ENCODE peak calls at places on chromosomes 2 and 18, in nine cellular contexts. One of them, this sample, is unnamed.

GRCh38 chr2:144356402-144356801 is 163.5 kb downstream of the ZEB2 start:
- DNase-seq in hypothalamus: no peak
- DNase-seq in kidney tubule cell: no peak
- DNase-seq in T47D: no peak
- DNase-seq in hepatic stellate cell: no peak
- DNase-seq in stimulated activated naive B cell treated with anti-CD40 and anti-IgM and Interleukin-4, amounts not matched to agents 10 μg/mL and 1 μg/mL and 100 μg/mL, for 72 hours: no peak
- DNase-seq in activated T-helper 1 cell treated with anti-CD3 and anti-CD28 coated beads, Interleukin-2, amount 50 U/mL, for 16 hours: no peak
- DNase-seq in dermis blood vessel endothelial cell: no peak
- DNase-seq in activated CD8-positive, alpha-beta memory T cell treated with anti-CD3 and anti-CD28 coated beads for 48 hours: no peak
- DNase-seq in this sample: no peak

GRCh38 chr18:10201655-10202054 is 252.8 kb upstream of the APCDD1 start:
- DNase-seq in hypothalamus: no peak
- DNase-seq in kidney tubule cell: no peak
- DNase-seq in T47D: no peak
- DNase-seq in hepatic stellate cell: no peak
- DNase-seq in stimulated activated naive B cell treated with anti-CD40 and anti-IgM and Interleukin-4, amounts not matched to agents 10 μg/mL and 1 μg/mL and 100 μg/mL, for 72 hours: no peak
- DNase-seq in activated T-helper 1 cell treated with anti-CD3 and anti-CD28 coated beads, Interleukin-2, amount 50 U/mL, for 16 hours: no peak
- DNase-seq in dermis blood vessel endothelial cell: no peak
- DNase-seq in activated CD8-positive, alpha-beta memory T cell treated with anti-CD3 and anti-CD28 coated beads for 48 hours: no peak
- DNase-seq in this sample: no peak

GRCh38 chr2:85737481-85737880 is 16.3 kb upstream of the ATOH8 start:
- DNase-seq in hypothalamus: no peak
- DNase-seq in kidney tubule cell: peak
- DNase-seq in T47D: no peak
- DNase-seq in hepatic stellate cell: peak
- DNase-seq in stimulated activated naive B cell treated with anti-CD40 and anti-IgM and Interleukin-4, amounts not matched to agents 10 μg/mL and 1 μg/mL and 100 μg/mL, for 72 hours: no peak
- DNase-seq in activated T-helper 1 cell treated with anti-CD3 and anti-CD28 coated beads, Interleukin-2, amount 50 U/mL, for 16 hours: no peak
- DNase-seq in dermis blood vessel endothelial cell: peak
- DNase-seq in activated CD8-positive, alpha-beta memory T cell treated with anti-CD3 and anti-CD28 coated beads for 48 hours: no peak
- DNase-seq in this sample: no peak

GRCh38 chr2:98474979-98475632 is 30.4 kb downstream of the INPP4A start:
- DNase-seq in hypothalamus: no peak
- DNase-seq in kidney tubule cell: no peak
- DNase-seq in T47D: no peak
- DNase-seq in hepatic stellate cell: no peak
- DNase-seq in stimulated activated naive B cell treated with anti-CD40 and anti-IgM and Interleukin-4, amounts not matched to agents 10 μg/mL and 1 μg/mL and 100 μg/mL, for 72 hours: no peak
- DNase-seq in activated T-helper 1 cell treated with anti-CD3 and anti-CD28 coated beads, Interleukin-2, amount 50 U/mL, for 16 hours: no peak
- DNase-seq in dermis blood vessel endothelial cell: no peak
- DNase-seq in activated CD8-positive, alpha-beta memory T cell treated with anti-CD3 and anti-CD28 coated beads for 48 hours: no peak
- DNase-seq in this sample: no peak

GRCh38 chr2:145412155-145412554 is 892.2 kb upstream of the ZEB2 start:
- DNase-seq in hypothalamus: no peak
- DNase-seq in kidney tubule cell: no peak
- DNase-seq in T47D: no peak
- DNase-seq in hepatic stellate cell: no peak
- DNase-seq in stimulated activated naive B cell treated with anti-CD40 and anti-IgM and Interleukin-4, amounts not matched to agents 10 μg/mL and 1 μg/mL and 100 μg/mL, for 72 hours: no peak
- DNase-seq in activated T-helper 1 cell treated with anti-CD3 and anti-CD28 coated beads, Interleukin-2, amount 50 U/mL, for 16 hours: no peak
- DNase-seq in dermis blood vessel endothelial cell: no peak
- DNase-seq in activated CD8-positive, alpha-beta memory T cell treated with anti-CD3 and anti-CD28 coated beads for 48 hours: no peak
- DNase-seq in this sample: no peak

GRCh38 chr2:47357475-47357874 is 45.5 kb upstream of the MSH2 start:
- DNase-seq in hypothalamus: no peak
- DNase-seq in kidney tubule cell: peak
- DNase-seq in T47D: no peak
- DNase-seq in hepatic stellate cell: no peak
- DNase-seq in stimulated activated naive B cell treated with anti-CD40 and anti-IgM and Interleukin-4, amounts not matched to agents 10 μg/mL and 1 μg/mL and 100 μg/mL, for 72 hours: no peak
- DNase-seq in activated T-helper 1 cell treated with anti-CD3 and anti-CD28 coated beads, Interleukin-2, amount 50 U/mL, for 16 hours: no peak
- DNase-seq in dermis blood vessel endothelial cell: peak
- DNase-seq in activated CD8-positive, alpha-beta memory T cell treated with anti-CD3 and anti-CD28 coated beads for 48 hours: no peak
- DNase-seq in this sample: no peak

GRCh38 chr18:37869051-37869450 is 303.5 kb upstream of the CELF4 start:
- DNase-seq in hypothalamus: no peak
- DNase-seq in kidney tubule cell: no peak
- DNase-seq in T47D: no peak
- DNase-seq in hepatic stellate cell: no peak
- DNase-seq in stimulated activated naive B cell treated with anti-CD40 and anti-IgM and Interleukin-4, amounts not matched to agents 10 μg/mL and 1 μg/mL and 100 μg/mL, for 72 hours: no peak
- DNase-seq in activated T-helper 1 cell treated with anti-CD3 and anti-CD28 coated beads, Interleukin-2, amount 50 U/mL, for 16 hours: no peak
- DNase-seq in dermis blood vessel endothelial cell: no peak
- DNase-seq in activated CD8-positive, alpha-beta memory T cell treated with anti-CD3 and anti-CD28 coated beads for 48 hours: no peak
- DNase-seq in this sample: no peak

GRCh38 chr2:225030893-225031292 is 11.4 kb downstream of the DOCK10 start:
- DNase-seq in hypothalamus: no peak
- DNase-seq in kidney tubule cell: no peak
- DNase-seq in T47D: no peak
- DNase-seq in hepatic stellate cell: no peak
- DNase-seq in stimulated activated naive B cell treated with anti-CD40 and anti-IgM and Interleukin-4, amounts not matched to agents 10 μg/mL and 1 μg/mL and 100 μg/mL, for 72 hours: no peak
- DNase-seq in activated T-helper 1 cell treated with anti-CD3 and anti-CD28 coated beads, Interleukin-2, amount 50 U/mL, for 16 hours: no peak
- DNase-seq in dermis blood vessel endothelial cell: no peak
- DNase-seq in activated CD8-positive, alpha-beta memory T cell treated with anti-CD3 and anti-CD28 coated beads for 48 hours: no peak
- DNase-seq in this sample: no peak

GRCh38 chr2:29528891-29529520 is 392.4 kb downstream of the ALK start:
- DNase-seq in hypothalamus: no peak
- DNase-seq in kidney tubule cell: peak
- DNase-seq in T47D: no peak
- DNase-seq in hepatic stellate cell: peak
- DNase-seq in stimulated activated naive B cell treated with anti-CD40 and anti-IgM and Interleukin-4, amounts not matched to agents 10 μg/mL and 1 μg/mL and 100 μg/mL, for 72 hours: no peak
- DNase-seq in activated T-helper 1 cell treated with anti-CD3 and anti-CD28 coated beads, Interleukin-2, amount 50 U/mL, for 16 hours: no peak
- DNase-seq in dermis blood vessel endothelial cell: no peak
- DNase-seq in activated CD8-positive, alpha-beta memory T cell treated with anti-CD3 and anti-CD28 coated beads for 48 hours: no peak
- DNase-seq in this sample: no peak

GRCh38 chr18:62585274-62586147 is 62.7 kb downstream of the ZCCHC2 start:
- DNase-seq in hypothalamus: no peak
- DNase-seq in kidney tubule cell: no peak
- DNase-seq in T47D: no peak
- DNase-seq in hepatic stellate cell: no peak
- DNase-seq in stimulated activated naive B cell treated with anti-CD40 and anti-IgM and Interleukin-4, amounts not matched to agents 10 μg/mL and 1 μg/mL and 100 μg/mL, for 72 hours: no peak
- DNase-seq in activated T-helper 1 cell treated with anti-CD3 and anti-CD28 coated beads, Interleukin-2, amount 50 U/mL, for 16 hours: no peak
- DNase-seq in dermis blood vessel endothelial cell: no peak
- DNase-seq in activated CD8-positive, alpha-beta memory T cell treated with anti-CD3 and anti-CD28 coated beads for 48 hours: peak
- DNase-seq in this sample: no peak

GRCh38 chr18:68925268-68925667 is 127.4 kb downstream of the CCDC102B start:
- DNase-seq in hypothalamus: no peak
- DNase-seq in kidney tubule cell: peak
- DNase-seq in T47D: no peak
- DNase-seq in hepatic stellate cell: no peak
- DNase-seq in stimulated activated naive B cell treated with anti-CD40 and anti-IgM and Interleukin-4, amounts not matched to agents 10 μg/mL and 1 μg/mL and 100 μg/mL, for 72 hours: no peak
- DNase-seq in activated T-helper 1 cell treated with anti-CD3 and anti-CD28 coated beads, Interleukin-2, amount 50 U/mL, for 16 hours: no peak
- DNase-seq in dermis blood vessel endothelial cell: no peak
- DNase-seq in activated CD8-positive, alpha-beta memory T cell treated with anti-CD3 and anti-CD28 coated beads for 48 hours: no peak
- DNase-seq in this sample: no peak

GRCh38 chr18:48765053-48765452 is 185.7 kb downstream of the SMAD7 start:
- DNase-seq in hypothalamus: no peak
- DNase-seq in kidney tubule cell: no peak
- DNase-seq in T47D: no peak
- DNase-seq in hepatic stellate cell: no peak
- DNase-seq in stimulated activated naive B cell treated with anti-CD40 and anti-IgM and Interleukin-4, amounts not matched to agents 10 μg/mL and 1 μg/mL and 100 μg/mL, for 72 hours: no peak
- DNase-seq in activated T-helper 1 cell treated with anti-CD3 and anti-CD28 coated beads, Interleukin-2, amount 50 U/mL, for 16 hours: no peak
- DNase-seq in dermis blood vessel endothelial cell: no peak
- DNase-seq in activated CD8-positive, alpha-beta memory T cell treated with anti-CD3 and anti-CD28 coated beads for 48 hours: no peak
- DNase-seq in this sample: no peak

GRCh38 chr2:16613475-16613874 is 52.2 kb downstream of the CYRIA start:
- DNase-seq in hypothalamus: no peak
- DNase-seq in kidney tubule cell: peak
- DNase-seq in T47D: peak
- DNase-seq in hepatic stellate cell: no peak
- DNase-seq in stimulated activated naive B cell treated with anti-CD40 and anti-IgM and Interleukin-4, amounts not matched to agents 10 μg/mL and 1 μg/mL and 100 μg/mL, for 72 hours: no peak
- DNase-seq in activated T-helper 1 cell treated with anti-CD3 and anti-CD28 coated beads, Interleukin-2, amount 50 U/mL, for 16 hours: no peak
- DNase-seq in dermis blood vessel endothelial cell: peak
- DNase-seq in activated CD8-positive, alpha-beta memory T cell treated with anti-CD3 and anti-CD28 coated beads for 48 hours: no peak
- DNase-seq in this sample: no peak

GRCh38 chr2:9819551-9819950 is 23.7 kb upstream of the TAF1B start:
- DNase-seq in hypothalamus: no peak
- DNase-seq in kidney tubule cell: no peak
- DNase-seq in T47D: no peak
- DNase-seq in hepatic stellate cell: no peak
- DNase-seq in stimulated activated naive B cell treated with anti-CD40 and anti-IgM and Interleukin-4, amounts not matched to agents 10 μg/mL and 1 μg/mL and 100 μg/mL, for 72 hours: no peak
- DNase-seq in activated T-helper 1 cell treated with anti-CD3 and anti-CD28 coated beads, Interleukin-2, amount 50 U/mL, for 16 hours: no peak
- DNase-seq in dermis blood vessel endothelial cell: no peak
- DNase-seq in activated CD8-positive, alpha-beta memory T cell treated with anti-CD3 and anti-CD28 coated beads for 48 hours: no peak
- DNase-seq in this sample: no peak

GRCh38 chr18:76610933-76611749 is 116.1 kb upstream of the ZNF516 start:
- DNase-seq in hypothalamus: no peak
- DNase-seq in kidney tubule cell: peak
- DNase-seq in T47D: no peak
- DNase-seq in hepatic stellate cell: no peak
- DNase-seq in stimulated activated naive B cell treated with anti-CD40 and anti-IgM and Interleukin-4, amounts not matched to agents 10 μg/mL and 1 μg/mL and 100 μg/mL, for 72 hours: no peak
- DNase-seq in activated T-helper 1 cell treated with anti-CD3 and anti-CD28 coated beads, Interleukin-2, amount 50 U/mL, for 16 hours: no peak
- DNase-seq in dermis blood vessel endothelial cell: no peak
- DNase-seq in activated CD8-positive, alpha-beta memory T cell treated with anti-CD3 and anti-CD28 coated beads for 48 hours: no peak
- DNase-seq in this sample: no peak

GRCh38 chr18:74288041-74288440 is 3.7 kb downstream of the CYB5A start:
- DNase-seq in hypothalamus: no peak
- DNase-seq in kidney tubule cell: no peak
- DNase-seq in T47D: no peak
- DNase-seq in hepatic stellate cell: no peak
- DNase-seq in stimulated activated naive B cell treated with anti-CD40 and anti-IgM and Interleukin-4, amounts not matched to agents 10 μg/mL and 1 μg/mL and 100 μg/mL, for 72 hours: no peak
- DNase-seq in activated T-helper 1 cell treated with anti-CD3 and anti-CD28 coated beads, Interleukin-2, amount 50 U/mL, for 16 hours: no peak
- DNase-seq in dermis blood vessel endothelial cell: no peak
- DNase-seq in activated CD8-positive, alpha-beta memory T cell treated with anti-CD3 and anti-CD28 coated beads for 48 hours: no peak
- DNase-seq in this sample: no peak

GRCh38 chr2:160916300-160916699 is 243.9 kb upstream of the TANK start:
- DNase-seq in hypothalamus: no peak
- DNase-seq in kidney tubule cell: peak
- DNase-seq in T47D: no peak
- DNase-seq in hepatic stellate cell: no peak
- DNase-seq in stimulated activated naive B cell treated with anti-CD40 and anti-IgM and Interleukin-4, amounts not matched to agents 10 μg/mL and 1 μg/mL and 100 μg/mL, for 72 hours: no peak
- DNase-seq in activated T-helper 1 cell treated with anti-CD3 and anti-CD28 coated beads, Interleukin-2, amount 50 U/mL, for 16 hours: no peak
- DNase-seq in dermis blood vessel endothelial cell: peak
- DNase-seq in activated CD8-positive, alpha-beta memory T cell treated with anti-CD3 and anti-CD28 coated beads for 48 hours: no peak
- DNase-seq in this sample: no peak

GRCh38 chr18:47735041-47735440 is 195.4 kb downstream of the SMAD2 start:
- DNase-seq in hypothalamus: no peak
- DNase-seq in kidney tubule cell: no peak
- DNase-seq in T47D: no peak
- DNase-seq in hepatic stellate cell: no peak
- DNase-seq in stimulated activated naive B cell treated with anti-CD40 and anti-IgM and Interleukin-4, amounts not matched to agents 10 μg/mL and 1 μg/mL and 100 μg/mL, for 72 hours: no peak
- DNase-seq in activated T-helper 1 cell treated with anti-CD3 and anti-CD28 coated beads, Interleukin-2, amount 50 U/mL, for 16 hours: no peak
- DNase-seq in dermis blood vessel endothelial cell: no peak
- DNase-seq in activated CD8-positive, alpha-beta memory T cell treated with anti-CD3 and anti-CD28 coated beads for 48 hours: no peak
- DNase-seq in this sample: no peak

GRCh38 chr2:42296226-42296625 is 64.8 kb downstream of the COX7A2L start:
- DNase-seq in hypothalamus: no peak
- DNase-seq in kidney tubule cell: no peak
- DNase-seq in T47D: no peak
- DNase-seq in hepatic stellate cell: no peak
- DNase-seq in stimulated activated naive B cell treated with anti-CD40 and anti-IgM and Interleukin-4, amounts not matched to agents 10 μg/mL and 1 μg/mL and 100 μg/mL, for 72 hours: peak
- DNase-seq in activated T-helper 1 cell treated with anti-CD3 and anti-CD28 coated beads, Interleukin-2, amount 50 U/mL, for 16 hours: no peak
- DNase-seq in dermis blood vessel endothelial cell: no peak
- DNase-seq in activated CD8-positive, alpha-beta memory T cell treated with anti-CD3 and anti-CD28 coated beads for 48 hours: no peak
- DNase-seq in this sample: no peak